ENCODE peak calls at places on chromosomes 16 and 17, in eight cellular contexts. P, R, V, L, M, O, E and I are unnamed samples.

GRCh38 chr17:64496786-64497564 is at the start of gene POLG2:
- DNase-seq in V (peak; percentile 96), L (peak; percentile 95), P (peak; percentile 94), R (peak; percentile 95), O (peak; percentile 98), E (peak; percentile 94), M (peak; percentile 91), I (peak; percentile 87)

GRCh38 chr16:53822936-53823529 is 119.1 kb downstream of the FTO start:
- DNase-seq in E (no peak), M (no peak), L (peak; percentile 49), O (no peak), V (peak; percentile 74), P (no peak), R (no peak), I (no peak)

GRCh38 chr16:31132303-31132978 is 3.1 kb downstream of the PRSS8 start:
- DNase-seq in O (no peak), M (no peak), E (no peak), L (no peak), V (no peak), R (no peak), P (no peak), I (no peak)

GRCh38 chr16:7545251-7545650 is 212.6 kb downstream of the RBFOX1 start:
- DNase-seq in E (no peak), R (no peak), V (no peak), M (no peak), O (no peak), P (no peak), L (no peak), I (no peak)

GRCh38 chr17:82386881-82387498 is 15.4 kb downstream of the UTS2R start:
- DNase-seq in P (no peak), E (no peak), R (no peak), V (no peak), L (no peak), O (no peak), M (no peak), I (no peak)

GRCh38 chr16:66503030-66503429 is 46.9 kb downstream of the TK2 start:
- DNase-seq in P (no peak), R (peak; percentile 65), E (peak; percentile 92), M (no peak), L (no peak), V (no peak), O (no peak), I (no peak)

GRCh38 chr16:89096768-89097527 is 3.3 kb downstream of the ACSF3 start:
- DNase-seq in L (no peak), M (peak; percentile 12), P (peak; percentile 45), R (no peak), V (peak; percentile 81), E (no peak), O (peak; percentile 80), I (no peak)

GRCh38 chr17:38338053-38338452 is 5.7 kb downstream of the GPR179 start:
- DNase-seq in P (no peak), E (no peak), O (no peak), M (no peak), L (no peak), V (no peak), R (no peak), I (no peak)

GRCh38 chr16:57462209-57462977 is at the start of gene POLR2C:
- DNase-seq in E (peak; percentile 90), L (peak; percentile 88), O (peak; percentile 94), R (peak; percentile 93), P (peak; percentile 83), V (peak; percentile 90), M (peak; percentile 81), I (peak; percentile 86)

GRCh38 chr16:29148867-29149272 is 164.0 kb downstream of the LAT start:
- DNase-seq in E (no peak), M (no peak), O (peak; percentile 88), P (peak; percentile 77), R (no peak), L (no peak), V (peak; percentile 90), I (no peak)

GRCh38 chr17:79950711-79951110 is 85.0 kb downstream of the TBC1D16 start:
- DNase-seq in L (no peak), E (peak; percentile 50), P (no peak), R (peak; percentile 67), M (no peak), V (no peak), O (peak; percentile 14), I (peak; percentile 56)

GRCh38 chr17:73347355-73347754 is 35.6 kb upstream of the CDC42EP4 start:
- DNase-seq in V (no peak), O (no peak), R (no peak), P (no peak), E (no peak), M (no peak), L (peak; percentile 37), I (peak; percentile 27)

GRCh38 chr16:79970091-79970490 is 369.6 kb upstream of the MAF start:
- DNase-seq in P (no peak), L (no peak), O (no peak), E (no peak), V (no peak), R (no peak), M (no peak), I (no peak)

GRCh38 chr17:82101301-82101715 is 3.3 kb upstream of the FASN start:
- DNase-seq in L (no peak), O (no peak), R (no peak), V (no peak), P (no peak), M (no peak), E (no peak), I (no peak)

DNA sequence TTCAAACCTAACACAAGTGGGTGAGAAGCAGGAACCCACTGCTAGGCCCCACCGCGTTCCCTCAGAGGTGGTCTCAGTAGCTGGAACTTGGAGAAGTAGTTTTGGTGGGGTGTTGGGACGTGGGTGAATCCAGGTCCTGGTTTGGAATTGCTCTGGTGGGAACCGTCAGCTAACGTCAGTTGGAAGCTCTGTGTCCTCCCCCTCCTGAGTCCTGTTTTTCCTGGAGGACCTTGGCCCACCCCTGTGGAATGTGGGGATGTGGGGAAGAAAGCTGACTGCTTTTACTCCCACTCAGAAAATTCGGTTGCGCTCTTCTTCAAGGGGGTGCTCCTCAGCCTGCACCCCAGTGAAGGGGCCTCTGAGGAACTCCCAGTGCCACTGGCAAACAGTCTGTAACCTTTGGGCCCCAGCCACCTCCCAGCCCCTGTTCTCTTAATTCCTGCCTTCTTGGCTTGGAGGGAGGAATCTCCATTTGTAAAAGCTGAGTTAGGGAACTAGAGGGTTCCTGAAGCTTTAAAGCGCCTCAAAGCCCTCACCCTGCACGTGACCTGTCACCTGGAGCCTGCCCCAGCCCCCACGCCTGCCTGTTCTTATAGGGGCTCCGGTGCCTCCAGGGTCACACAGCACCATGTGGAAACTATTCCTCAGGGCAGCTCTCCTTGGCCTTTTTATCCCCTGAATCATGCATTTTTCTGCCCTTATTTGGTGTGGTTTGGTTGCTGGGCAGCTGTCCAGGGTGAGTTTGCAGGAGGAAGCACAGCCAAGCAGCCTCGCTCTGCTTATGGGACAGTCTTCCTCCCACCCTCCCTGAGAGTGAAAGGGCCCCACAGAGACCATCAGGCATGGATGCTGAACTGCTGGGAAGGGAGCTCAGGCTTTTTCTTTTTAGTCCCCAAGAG is 16.2 kb upstream of the NAGLU start:
- DNase-seq in P (no peak), V (no peak), L (peak; percentile 99), O (no peak), E (peak; percentile 98), M (peak; percentile 99), R (peak; percentile 99), I (no peak)
- H3K27ac ChIP-seq in P (no peak overlapping the region), V (no peak overlapping the region), L (peak overlapping the region; percentile 100), O (peak overlapping the region; percentile 33), E (peak overlapping the region; percentile 92), M (peak overlapping the region; percentile 99), R (peak overlapping the region; percentile 95), I (peak overlapping the region; percentile 87)

GRCh38 chr17:50094753-50095616 is at the start of gene PDK2:
- DNase-seq in P (peak; percentile 96), L (peak; percentile 98), V (peak; percentile 98), O (peak; percentile 97), M (peak; percentile 92), R (peak; percentile 99), E (peak; percentile 98), I (peak; percentile 95)

GRCh38 chr17:50095626-50096037 is 481 bp downstream of the PDK2 start:
- DNase-seq in R (no peak), L (no peak), E (no peak), O (no peak), M (no peak), V (no peak), P (no peak), I (peak; percentile 46)

GRCh38 chr17:50094243-50094752 is 853 bp upstream of the PDK2 start:
- DNase-seq in R (peak; percentile 95), M (peak; percentile 81), P (peak; percentile 76), L (peak; percentile 90), E (peak; percentile 96), V (peak; percentile 86), O (peak; percentile 91), I (peak; percentile 87)

GRCh38 chr17:50093246-50093645 is 1.9 kb upstream of the PDK2 start:
- DNase-seq in M (no peak), L (no peak), O (no peak), P (no peak), E (no peak), V (no peak), R (no peak), I (no peak)

DNA sequence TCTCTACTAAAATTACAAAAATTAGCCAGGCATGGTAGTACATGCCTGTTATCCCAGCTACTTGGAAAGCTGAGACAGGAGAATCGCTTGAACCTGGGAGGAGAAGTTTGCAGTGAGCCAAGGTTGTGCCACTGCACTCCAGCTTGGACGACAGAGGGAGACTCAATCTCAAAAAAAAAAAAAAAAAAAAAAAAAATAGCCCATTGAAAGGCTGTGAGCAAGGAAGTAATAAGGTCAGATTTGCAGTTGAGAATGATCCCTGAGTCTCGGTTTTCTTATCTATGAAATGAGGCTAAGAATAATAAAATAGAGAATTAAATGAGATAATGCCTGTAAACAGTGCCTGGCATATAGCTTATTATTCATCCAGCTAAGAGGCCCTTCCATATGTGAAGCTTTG is 1.3 kb upstream of the PDK2 start:
- DNase-seq in M (no peak), L (no peak), V (no peak), R (no peak), E (no peak), P (no peak), O (no peak), I (no peak)
- H3K27ac ChIP-seq in M (no peak overlapping the region), L (no peak overlapping the region), V (peak overlapping the region; percentile 80), R (peak overlapping the region; percentile 96), E (peak overlapping the region; percentile 96), P (peak overlapping the region; percentile 85), O (no peak overlapping the region), I (peak overlapping the region; percentile 72)

DNA sequence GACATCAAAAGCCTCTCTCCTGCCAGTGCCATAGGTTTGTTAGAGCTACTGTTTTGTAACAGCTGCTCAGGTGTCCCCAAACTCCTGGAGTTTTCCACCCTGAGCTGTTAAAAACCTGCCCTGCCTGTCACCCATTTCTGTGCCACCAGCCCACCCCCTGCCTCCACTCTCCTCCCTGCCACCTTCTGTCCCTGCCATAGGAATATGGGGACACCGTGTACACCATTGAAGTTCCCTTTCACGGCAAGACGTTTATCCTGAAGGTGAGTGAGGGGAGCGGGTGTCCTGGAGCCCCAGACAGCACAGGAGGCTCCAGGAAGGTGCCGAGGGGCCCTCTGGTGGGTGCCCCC is 5.2 kb upstream of the TCAP start:
- DNase-seq in O (no peak), R (no peak), V (no peak), M (no peak), L (no peak), P (no peak), E (no peak), I (peak; percentile 27)
- H3K27ac ChIP-seq in O (no peak overlapping the region), R (peak overlapping the region; percentile 59), V (no peak overlapping the region), M (no peak overlapping the region), L (no peak overlapping the region), P (no peak overlapping the region), E (no peak overlapping the region), I (peak overlapping the region; percentile 95)

DNA sequence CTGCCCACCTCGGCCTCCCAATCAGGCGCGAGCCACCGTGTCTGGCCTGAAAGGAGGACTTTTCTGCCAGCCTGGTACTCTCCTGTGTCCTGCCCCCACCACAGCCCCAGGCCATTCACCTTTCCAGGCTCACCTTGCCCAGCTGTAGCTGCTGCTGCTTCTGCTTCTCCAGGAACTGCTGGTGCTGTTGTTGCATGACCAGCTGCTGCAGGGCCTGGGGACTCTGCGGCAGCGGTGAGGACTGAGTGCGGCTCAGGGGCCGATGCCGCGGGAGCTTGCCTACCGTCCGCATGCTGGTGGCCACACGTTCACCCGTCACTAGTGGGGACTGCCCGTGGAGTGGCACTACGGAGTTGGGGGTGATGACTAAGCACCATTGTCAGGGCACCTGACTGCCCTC is 17.7 kb downstream of the G6PC3 start:
- DNase-seq in R (no peak), M (no peak), P (no peak), E (no peak), V (no peak), O (no peak), L (no peak), I (no peak)
- H3K27ac ChIP-seq in R (no peak overlapping the region), M (no peak overlapping the region), P (no peak overlapping the region), E (no peak overlapping the region), V (no peak overlapping the region), O (no peak overlapping the region), L (no peak overlapping the region), I (no peak overlapping the region)